ENCODE peak calls at places on chromosomes 12 and 14, in nine cellular contexts. T is osteocyte; N is stimulated activated naive CD4-positive, alpha-beta T cell treated with Interleukin-2 at 50 U/mL for 16 hours; G is neural crest cell; Z is left ventricle myocardium inferior; W is adipocyte; K is iPS DF 19.7; V is GM04504; P is stimulated activated CD4-positive, alpha-beta T cell treated with anti-CD3 and anti-CD28 coated beads, Interleukin-12 subunit alpha, Interleukin-12 subunit beta, amount 100 ng/mL, for 4 hours. Q is an unnamed sample.

GRCh38 chr14:92252291-92252690 is 70.7 kb upstream of the SLC24A4 start:
- DNase-seq in T (no peak), N (no peak), G (no peak), Z (no peak), W (peak), K (no peak), V (no peak), P (no peak), Q (no peak)

GRCh38 chr14:59297070-59297766 is 108.8 kb downstream of the DAAM1 start:
- DNase-seq in T (no peak), N (no peak), G (no peak), Z (no peak), W (no peak), K (no peak), V (no peak), P (no peak), Q (no peak)

GRCh38 chr14:99259327-99259726 is 12.7 kb downstream of the BCL11B start:
- DNase-seq in T (no peak), N (peak), G (no peak), Z (no peak), W (no peak), K (no peak), V (no peak), P (no peak), Q (no peak)

GRCh38 chr12:1906579-1906978 is 11.9 kb downstream of the CACNA2D4 start:
- DNase-seq in T (no peak), N (no peak), G (no peak), Z (no peak), W (no peak), K (no peak), V (no peak), P (no peak), Q (no peak)

GRCh38 chr14:105500726-105501101 is 9.7 kb downstream of the TEDC1 start:
- DNase-seq in T (no peak), N (no peak), G (no peak), Z (no peak), W (no peak), K (no peak), V (no peak), P (no peak), Q (peak)

GRCh38 chr12:77943466-77943865 is 112.8 kb downstream of the NAV3 start:
- DNase-seq in T (no peak), N (no peak), G (no peak), Z (no peak), W (peak), K (no peak), V (no peak), P (no peak), Q (no peak)

GRCh38 chr12:46661161-46661845 is 164.5 kb downstream of the SLC38A4 start:
- DNase-seq in T (no peak), N (no peak), G (no peak), Z (no peak), W (peak), K (peak), V (peak), P (no peak), Q (no peak)

GRCh38 chr12:93738199-93739058 is 61.3 kb downstream of the CRADD start:
- DNase-seq in T (no peak), N (no peak), G (no peak), Z (no peak), W (no peak), K (no peak), V (no peak), P (no peak), Q (no peak)

GRCh38 chr14:61524211-61524806 is 171.0 kb upstream of the HIF1A start:
- DNase-seq in T (no peak), N (no peak), G (no peak), Z (no peak), W (peak), K (no peak), V (no peak), P (no peak), Q (no peak)

GRCh38 chr12:1006255-1006654 is 15.2 kb downstream of the ERC1 start:
- DNase-seq in T (no peak), N (no peak), G (no peak), Z (no peak), W (no peak), K (no peak), V (no peak), P (no peak), Q (no peak)

GRCh38 chr12:64004639-64005038 is 160.1 kb downstream of the SRGAP1 start:
- DNase-seq in T (no peak), N (no peak), G (no peak), Z (no peak), W (peak), K (no peak), V (no peak), P (no peak), Q (no peak)

Q was measured in aorta.